ENCODE peak calls at places on chromosome 17, in five cellular contexts. Z, M, B, R and P are unnamed samples.

GRCh38 chr17:65100316-65101140 is 36.6 kb upstream of the RGS9 start:
- DNase-seq in Z (peak), M (peak), B (peak), R (peak), P (peak)

GRCh38 chr17:31907342-31907975 is 6.0 kb upstream of the UTP6 start:
- DNase-seq in Z (peak), M (peak), B (no peak), R (peak), P (no peak)

GRCh38 chr17:63998050-63998720 is at the start of gene PRR29:
- DNase-seq in Z (peak), M (peak), B (peak), R (peak), P (peak)

GRCh38 chr17:54891176-54891821 is 9.4 kb upstream of the TOM1L1 start:
- DNase-seq in Z (peak), M (peak), B (no peak), R (peak), P (peak)

GRCh38 chr17:13994050-13994449 is 75.3 kb upstream of the COX10 start:
- DNase-seq in Z (no peak), M (no peak), B (no peak), R (no peak), P (no peak)

GRCh38 chr17:28567604-28568003 is 3.7 kb downstream of the PIGS start:
- DNase-seq in Z (no peak), M (no peak), B (no peak), R (no peak), P (no peak)

GRCh38 chr17:41733348-41734138 is 900 bp downstream of the HAP1 start:
- DNase-seq in Z (no peak), M (no peak), B (no peak), R (no peak), P (no peak)

GRCh38 chr17:77126519-77126918 is 14.2 kb upstream of the SEC14L1 start:
- DNase-seq in Z (no peak), M (peak), B (no peak), R (peak), P (no peak)

GRCh38 chr17:62792122-62792800 is 15.9 kb downstream of the MARCHF10 start:
- DNase-seq in Z (peak), M (no peak), B (no peak), R (peak), P (no peak)

GRCh38 chr17:28724500-28725165 is 1.4 kb downstream of the TLCD1 start:
- DNase-seq in Z (no peak), M (no peak), B (no peak), R (no peak), P (peak)

GRCh38 chr17:48198950-48199541 is 91.5 kb downstream of the SNX11 start:
- DNase-seq in Z (no peak), M (peak), B (no peak), R (peak), P (no peak)

GRCh38 chr17:78412403-78412802 is 34.0 kb downstream of the PGS1 start:
- DNase-seq in Z (peak), M (peak), B (peak), R (peak), P (peak)

GRCh38 chr17:79646721-79647455 is 36.0 kb upstream of the RBFOX3 start:
- DNase-seq in Z (no peak), M (no peak), B (no peak), R (no peak), P (no peak)

GRCh38 chr17:58313815-58314705 is 14.5 kb downstream of the TSPOAP1 start:
- DNase-seq in Z (no peak), M (no peak), B (no peak), R (no peak), P (no peak)

GRCh38 chr17:59702304-59702703 is 4.9 kb downstream of the PTRH2 start:
- DNase-seq in Z (no peak), M (no peak), B (no peak), R (no peak), P (no peak)

GRCh38 chr17:60748232-60748631 is 70.6 kb downstream of the BCAS3 start:
- DNase-seq in Z (no peak), M (no peak), B (no peak), R (no peak), P (no peak)

GRCh38 chr17:43308999-43309398 is 75.2 kb upstream of the RNU2-1 start:
- DNase-seq in Z (no peak), M (no peak), B (no peak), R (no peak), P (no peak)

GRCh38 chr17:30524847-30525246 is 47.6 kb downstream of the GOSR1 start:
- DNase-seq in Z (no peak), M (no peak), B (no peak), R (no peak), P (no peak)

GRCh38 chr17:80358131-80358530 is 56.8 kb upstream of the ENDOV start:
- DNase-seq in Z (no peak), M (no peak), B (no peak), R (no peak), P (no peak)

GRCh38 chr17:6786618-6787017 is 10.6 kb downstream of the FBXO39 start:
- DNase-seq in Z (peak), M (peak), B (no peak), R (no peak), P (no peak)

GRCh38 chr17:179721-180379 is 1.6 kb downstream of the DOC2B start:
- DNase-seq in Z (no peak), M (no peak), B (no peak), R (no peak), P (peak)